ENCODE peak calls at places on chromosomes 4 and X, in eight cellular contexts. Y is body of pancreas; K is CD8-positive, alpha-beta T cell; S is WERI-Rb-1; I is mesenchymal stem cell; T is heart right ventricle; R is sigmoid colon; V is right cardiac atrium. B is an unnamed sample.

GRCh38 chr4:145804134-145804533 is 124.2 kb downstream of the C4orf51 start:
- DNase-seq in I (peak; percentile 77), R (no peak), V (no peak), T (peak; percentile 18), Y (no peak), K (no peak), S (no peak), B (no peak)

GRCh38 chr4:122814426-122814825 is 12.2 kb upstream of the FGF2 start:
- DNase-seq in S (no peak), T (no peak), K (no peak), I (no peak), V (no peak), Y (no peak), R (no peak), B (no peak)

GRCh38 chrX:6748595-6748994 is 213.7 kb upstream of the VCX3A start:
- DNase-seq in Y (no peak), V (no peak), I (no peak), K (no peak), T (no peak), S (no peak), R (no peak), B (no peak)

GRCh38 chr4:71206763-71207162 is 132.1 kb upstream of the SLC4A4 start:
- DNase-seq in I (no peak), S (no peak), Y (no peak), V (no peak), K (no peak), R (no peak), T (no peak), B (no peak)

GRCh38 chrX:10569946-10570345 is 50.4 kb downstream of the MID1 start:
- DNase-seq in S (no peak), T (peak; percentile 9), Y (no peak), V (no peak), K (no peak), R (no peak), I (no peak), B (no peak)

GRCh38 chr4:183797041-183797444 is 108.1 kb upstream of the STOX2 start:
- DNase-seq in T (peak; percentile 53), V (peak; percentile 81), I (no peak), R (no peak), S (peak; percentile 71), K (no peak), Y (peak; percentile 42), B (no peak)

GRCh38 chrX:10990418-10990817 is 120.7 kb upstream of the HCCS start:
- DNase-seq in S (no peak), K (no peak), R (no peak), T (no peak), Y (no peak), V (no peak), I (no peak), B (no peak)

GRCh38 chr4:152524429-152524828 is 11.5 kb downstream of the FBXW7 start:
- DNase-seq in V (no peak), K (no peak), S (no peak), R (no peak), T (no peak), I (no peak), Y (no peak), B (no peak)

GRCh38 chr4:146132445-146132844 is 43.1 kb upstream of the LSM6 start:
- DNase-seq in Y (no peak), S (no peak), I (peak; percentile 10), V (no peak), T (no peak), R (no peak), K (no peak), B (no peak)

GRCh38 chr4:41693629-41694028 is 54.9 kb downstream of the PHOX2B start:
- DNase-seq in Y (no peak), I (peak; percentile 42), T (no peak), R (no peak), K (no peak), V (no peak), S (no peak), B (no peak)

GRCh38 chr4:139300431-139301142 is 718 bp upstream of the NAA15 start:
- DNase-seq in V (no peak), I (peak; percentile 81), K (no peak), R (no peak), Y (no peak), T (no peak), S (no peak), B (no peak)

GRCh38 chrX:19174401-19175025 is 52.2 kb upstream of the ADGRG2 start:
- DNase-seq in Y (no peak), K (no peak), I (peak; percentile 7), T (no peak), R (no peak), S (no peak), V (peak; percentile 66), B (no peak)

GRCh38 chrX:119685225-119686066 is 7.5 kb downstream of the SEPTIN6 start:
- DNase-seq in V (no peak), T (peak; percentile 51), K (no peak), I (peak; percentile 58), S (no peak), R (peak; percentile 73), Y (no peak), B (no peak)

GRCh38 chr4:114383721-114384120 is 214.9 kb upstream of the UGT8 start:
- DNase-seq in T (no peak), I (peak; percentile 55), V (no peak), R (no peak), K (no peak), S (no peak), Y (no peak), B (no peak)

GRCh38 chrX:97481228-97481627 is 597.5 kb downstream of the RPA4 start:
- DNase-seq in R (no peak), K (no peak), T (no peak), I (no peak), Y (no peak), S (no peak), V (no peak), B (no peak)

GRCh38 chr4:184812651-184813181 is 13.1 kb downstream of the ACSL1 start:
- DNase-seq in I (peak; percentile 40), K (no peak), Y (no peak), R (no peak), S (no peak), V (no peak), T (no peak), B (no peak)

GRCh38 chr4:90254357-90254756 is 127.2 kb downstream of the CCSER1 start:
- DNase-seq in V (no peak), I (no peak), R (no peak), T (no peak), S (no peak), Y (no peak), K (no peak), B (no peak)

GRCh38 chr4:93788712-93789111 is 39.8 kb upstream of the ATOH1 start:
- DNase-seq in S (peak; percentile 15), R (no peak), V (no peak), I (peak; percentile 6), T (no peak), K (no peak), Y (no peak), B (no peak)

GRCh38 chr4:188722911-188723310 is 583.7 kb downstream of the TRIML1 start:
- DNase-seq in I (no peak), T (no peak), S (no peak), R (no peak), Y (no peak), V (no peak), K (no peak), B (no peak)

GRCh38 chrX:110315541-110315940 is 2.3 kb downstream of the AMMECR1 start:
- DNase-seq in R (no peak), I (no peak), T (no peak), K (no peak), V (no peak), S (no peak), Y (no peak), B (no peak)

GRCh38 chr4:67658302-67658701 is 42.7 kb downstream of the UBA6 start:
- DNase-seq in Y (no peak), V (no peak), T (no peak), I (no peak), K (no peak), R (no peak), S (no peak), B (no peak)

GRCh38 chr4:67660418-67660817 is 40.5 kb downstream of the UBA6 start:
- DNase-seq in K (no peak), R (no peak), I (no peak), S (no peak), Y (no peak), T (no peak), V (no peak), B (no peak)

DNA sequence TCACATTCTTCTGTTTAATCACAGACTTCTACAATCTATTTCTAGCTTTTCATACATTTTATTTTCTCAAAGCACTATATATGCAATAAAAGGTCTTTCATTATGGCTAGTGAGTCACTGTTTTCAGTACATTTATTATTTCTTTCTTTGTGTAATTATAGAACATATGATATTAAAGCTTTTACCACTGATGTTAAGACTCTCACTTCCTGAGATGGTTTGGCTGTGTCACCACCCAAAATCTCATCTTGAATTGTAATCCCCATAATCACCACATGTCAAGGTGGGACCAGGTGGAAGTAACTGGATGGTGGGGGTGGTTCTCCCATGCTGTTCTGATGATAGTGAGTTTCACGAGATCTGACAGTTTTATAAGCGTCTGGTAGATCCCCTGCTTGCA is 41.9 kb downstream of the UBA6 start:
- DNase-seq in K (no peak), S (no peak), R (no peak), Y (no peak), I (no peak), V (no peak), T (no peak), B (no peak)
- H3K9me3 ChIP-seq in K (peaks cover 4% of the 10 kb centered on the region), S (peaks cover 6% of the 10 kb centered on the region), R (no peaks in the 10 kb centered on the region), Y (no peaks in the 10 kb centered on the region), I (peaks cover 14% of the 10 kb centered on the region), V (peaks cover 2% of the 10 kb centered on the region), T (peaks cover 10% of the 10 kb centered on the region), B (peaks cover 6% of the 10 kb centered on the region)

GRCh38 chrX:73028876-73029275 is 26.1 kb downstream of the PABPC1L2B start:
- DNase-seq in Y (no peak), R (no peak), K (no peak), T (no peak), V (no peak), I (no peak), S (no peak), B (no peak)
- H3K9me3 ChIP-seq in Y (no peaks in the 10 kb centered on the region), R (no peaks in the 10 kb centered on the region), K (no peaks in the 10 kb centered on the region), T (peaks cover 20% of the 10 kb centered on the region), V (no peaks in the 10 kb centered on the region), I (peaks cover 30% of the 10 kb centered on the region), S (no peaks in the 10 kb centered on the region), B (no peaks in the 10 kb centered on the region)

GRCh38 chr4:59135248-59135802 is 2025.1 kb upstream of the IGFBP7 start:
- DNase-seq in Y (no peak), V (no peak), S (no peak), T (no peak), R (no peak), K (no peak), I (no peak), B (no peak)
- H3K9me3 ChIP-seq in Y (no peaks in the 10 kb centered on the region), V (no peaks in the 10 kb centered on the region), S (no peaks in the 10 kb centered on the region), T (no peaks in the 10 kb centered on the region), R (no peaks in the 10 kb centered on the region), K (no peaks in the 10 kb centered on the region), I (peaks cover 3% of the 10 kb centered on the region), B (peaks cover 2% of the 10 kb centered on the region)

DNA sequence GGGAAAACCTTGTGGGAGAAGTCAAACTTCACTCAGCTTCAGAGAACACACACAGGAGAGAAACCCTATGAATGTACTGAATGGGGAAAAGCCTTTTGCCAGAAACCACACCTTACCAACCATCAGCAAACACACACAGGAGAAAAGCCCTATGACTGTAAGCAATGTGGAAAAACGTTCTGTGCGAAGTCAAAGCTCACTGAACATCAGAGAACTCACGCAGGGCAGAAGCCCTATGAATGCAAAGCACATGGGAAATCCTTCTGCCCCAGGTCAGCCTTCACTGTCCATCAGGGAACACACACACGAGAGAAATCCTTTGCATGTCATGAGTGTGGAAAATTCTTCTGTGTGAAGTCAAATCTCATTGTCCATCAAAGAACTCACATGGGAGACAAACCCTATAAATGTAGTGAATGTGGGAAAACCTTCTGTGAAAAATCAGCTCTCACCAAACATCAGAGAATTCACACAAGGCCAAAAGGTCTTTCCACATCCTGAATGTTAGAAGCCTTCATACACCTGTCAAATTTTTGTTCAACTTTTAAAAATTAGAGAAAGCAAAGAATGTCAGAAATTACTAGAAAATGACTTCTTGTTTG is 199.4 kb downstream of the SMIM20 start:
- DNase-seq in T (no peak), I (no peak), K (no peak), Y (no peak), V (no peak), S (no peak), R (no peak), B (no peak)
- H3K9me3 ChIP-seq in T (peaks cover 42% of the 10 kb centered on the region), I (peaks cover 88% of the 10 kb centered on the region), K (no peaks in the 10 kb centered on the region), Y (peaks cover 3% of the 10 kb centered on the region), V (no peaks in the 10 kb centered on the region), S (peaks cover 18% of the 10 kb centered on the region), R (peaks cover 10% of the 10 kb centered on the region), B (peaks cover 5% of the 10 kb centered on the region)